ENCODE peak calls at places on chromosomes 4 and X, in five cellular contexts. A, K, I, L and V are unnamed samples.

GRCh38 chr4:15765910-15766703 is 12.0 kb upstream of the CD38 start:
- DNase-seq in A (no peak), K (no peak), I (no peak), L (no peak), V (no peak)

GRCh38 chr4:76035799-76036389 is at the start of gene CXCL11:
- DNase-seq in A (no peak), K (no peak), I (no peak), L (no peak), V (no peak)

GRCh38 chr4:70559216-70559830 is 32.7 kb upstream of the AMBN start:
- DNase-seq in A (no peak), K (no peak), I (no peak), L (peak; percentile 18), V (no peak)

GRCh38 chrX:47247999-47248320 is 15.2 kb downstream of the USP11 start:
- DNase-seq in A (no peak), K (no peak), I (peak; percentile 66), L (no peak), V (no peak)

GRCh38 chrX:52983526-52983925 is 25.2 kb upstream of the FAM156A start:
- DNase-seq in A (no peak), K (no peak), I (peak; percentile 39), L (no peak), V (peak; percentile 43)

GRCh38 chr4:15568814-15569213 is 86.3 kb downstream of the FBXL5 start:
- DNase-seq in A (no peak), K (no peak), I (no peak), L (no peak), V (no peak)

GRCh38 chr4:10584042-10584441 is 100.5 kb downstream of the CLNK start:
- DNase-seq in A (no peak), K (no peak), I (no peak), L (no peak), V (peak; percentile 68)

GRCh38 chrX:24860140-24860539 is 155.6 kb downstream of the ARX start:
- DNase-seq in A (no peak), K (no peak), I (no peak), L (no peak), V (no peak)

GRCh38 chr4:122826000-122826595 is 533 bp upstream of the FGF2 start:
- DNase-seq in A (no peak), K (no peak), I (no peak), L (no peak), V (no peak)

GRCh38 chrX:51496501-51497291 is at the start of gene NUDT11:
- DNase-seq in A (peak; percentile 6), K (no peak), I (no peak), L (peak; percentile 53), V (no peak)

GRCh38 chr4:52192697-52193096 is 141.6 kb downstream of the SPATA18 start:
- DNase-seq in A (no peak), K (no peak), I (no peak), L (no peak), V (no peak)

GRCh38 chr4:103496800-103497199 is 223.0 kb downstream of the TACR3 start:
- DNase-seq in A (no peak), K (no peak), I (no peak), L (no peak), V (no peak)

GRCh38 chr4:3702084-3702521 is 64.1 kb upstream of the ADRA2C start:
- DNase-seq in A (no peak), K (no peak), I (no peak), L (no peak), V (no peak)

GRCh38 chrX:18294893-18295292 is 59.6 kb downstream of the SCML2 start:
- DNase-seq in A (no peak), K (no peak), I (no peak), L (no peak), V (no peak)

GRCh38 chr4:79913581-79913980 is 159.4 kb downstream of the ANTXR2 start:
- DNase-seq in A (no peak), K (no peak), I (no peak), L (no peak), V (no peak)

GRCh38 chr4:4456351-4456750 is 69.4 kb downstream of the NSG1 start:
- DNase-seq in A (no peak), K (no peak), I (no peak), L (no peak), V (no peak)

GRCh38 chr4:119679251-119679650 is 50.6 kb upstream of the PDE5A start:
- DNase-seq in A (no peak), K (no peak), I (no peak), L (no peak), V (no peak)

GRCh38 chr4:89753601-89754066 is 83.3 kb downstream of the SNCA start:
- DNase-seq in A (no peak), K (no peak), I (no peak), L (no peak), V (no peak)